ENCODE peak calls at places on chromosome 7, in ten cellular contexts. A is osteocyte; C is HFF-Myc; D is GM12865; L is psoas muscle; I is dorsolateral prefrontal cortex; W is CD4-positive, alpha-beta T cell; N is right lobe of liver; K is pancreas; S is A549. R is an unnamed sample.
A peak's percentile ranks its signal among the peaks of the same experiment; 100 is the strongest.

GRCh38 chr7:47763063-47763974 is 181.4 kb upstream of the TNS3 start:
- DNase-seq in A (no peak), C (peak; percentile 97), D (no peak), L (no peak), I (no peak), W (no peak), N (peak; percentile 68), K (no peak), S (peak; percentile 96), R (no peak)

GRCh38 chr7:155813791-155814568 is 1.7 kb upstream of the SHH start:
- DNase-seq in A (no peak), C (no peak), D (no peak), L (no peak), I (no peak), W (no peak), N (peak; percentile 54), K (peak; percentile 44), S (no peak), R (no peak)

GRCh38 chr7:158386866-158387820 is 200.5 kb downstream of the PTPRN2 start:
- DNase-seq in A (no peak), C (no peak), D (no peak), L (peak; percentile 40), I (no peak), W (no peak), N (no peak), K (peak; percentile 54), S (no peak), R (no peak)

GRCh38 chr7:49791089-49791741 is 17.8 kb downstream of the VWC2 start:
- DNase-seq in A (no peak), C (no peak), D (peak; percentile 71), L (no peak), I (peak; percentile 65), W (no peak), N (no peak), K (no peak), S (peak; percentile 6), R (peak; percentile 67)

GRCh38 chr7:117750612-117751563 is 122.4 kb downstream of the CTTNBP2 start:
- DNase-seq in A (no peak), C (no peak), D (peak; percentile 33), L (no peak), I (no peak), W (no peak), N (no peak), K (no peak), S (peak; percentile 19), R (peak; percentile 15)

GRCh38 chr7:2612445-2613112 is 19.2 kb upstream of the TTYH3 start:
- DNase-seq in A (no peak), C (no peak), D (no peak), L (no peak), I (no peak), W (no peak), N (peak; percentile 51), K (no peak), S (no peak), R (no peak)

GRCh38 chr7:43248961-43249807 is 136.7 kb downstream of the HECW1 start:
- DNase-seq in A (no peak), C (peak; percentile 47), D (no peak), L (peak; percentile 62), I (no peak), W (no peak), N (no peak), K (no peak), S (peak; percentile 86), R (no peak)

GRCh38 chr7:516216-516605 is 3.4 kb downstream of the PDGFA start:
- DNase-seq in A (no peak), C (no peak), D (no peak), L (no peak), I (no peak), W (no peak), N (no peak), K (no peak), S (no peak), R (no peak)

GRCh38 chr7:44757311-44757710 is 8.7 kb downstream of the ZMIZ2 start:
- DNase-seq in A (no peak), C (no peak), D (no peak), L (no peak), I (no peak), W (no peak), N (no peak), K (no peak), S (no peak), R (no peak)

GRCh38 chr7:129499915-129500463 is 2.3 kb upstream of the SMKR1 start:
- DNase-seq in A (peak; percentile 54), C (no peak), D (peak; percentile 79), L (no peak), I (no peak), W (no peak), N (no peak), K (no peak), S (no peak), R (peak; percentile 24)

GRCh38 chr7:106041140-106041717 is 70.9 kb downstream of the SYPL1 start:
- DNase-seq in A (no peak), C (no peak), D (peak; percentile 52), L (no peak), I (no peak), W (no peak), N (no peak), K (no peak), S (peak; percentile 85), R (peak; percentile 52)

DNA sequence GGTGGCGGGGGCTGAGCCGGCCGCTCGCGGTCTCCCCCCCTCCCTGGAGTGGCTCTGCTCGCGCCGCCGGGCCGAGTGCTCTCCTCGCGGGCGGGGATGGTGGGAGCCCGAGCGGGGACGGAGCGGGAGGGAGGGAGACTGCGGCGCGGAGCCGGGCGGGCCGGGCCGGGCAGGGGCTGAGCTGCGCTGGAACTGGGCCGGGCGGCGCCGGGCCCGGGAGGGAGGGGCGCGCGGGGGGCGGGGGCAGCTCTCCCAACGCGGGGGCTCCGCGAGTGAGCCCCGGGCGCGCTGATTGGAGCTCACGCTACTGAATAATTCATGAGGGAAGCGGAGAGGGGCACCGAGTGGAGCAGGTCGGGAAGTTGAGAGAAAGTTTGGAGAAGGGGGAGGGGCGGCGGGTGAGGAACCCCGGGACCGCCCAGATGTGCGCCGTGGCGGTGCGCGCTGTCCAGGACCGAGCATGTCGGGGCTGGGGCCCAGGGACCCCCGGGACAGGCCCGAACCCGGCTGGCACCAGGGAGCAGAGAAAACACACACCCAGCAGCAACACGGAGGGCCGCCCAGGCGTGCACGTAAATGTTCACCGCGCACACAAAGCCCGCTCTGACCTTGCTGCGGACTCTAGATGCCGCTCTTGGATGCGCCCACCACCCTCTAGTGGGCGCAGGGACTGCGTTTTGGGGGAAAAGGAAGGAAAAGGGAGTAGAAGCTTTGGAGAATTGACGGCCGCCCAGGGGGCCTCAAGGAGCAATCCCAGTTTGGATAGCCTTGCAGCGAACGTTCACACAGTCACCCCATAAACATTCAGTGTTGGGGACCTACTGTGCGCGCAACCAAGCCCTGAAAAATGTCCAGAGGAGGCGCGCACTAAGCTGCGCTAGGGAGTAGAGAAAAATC is at the start of gene EPHB4:
- DNase-seq in A (peak; percentile 93), C (peak; percentile 56), D (no peak), L (peak; percentile 72), I (no peak), W (no peak), N (peak; percentile 95), K (peak; percentile 85), S (peak; percentile 73), R (peak; percentile 41)
- TF ChIP-seq CTCF in A (peak; percentile 62), C (peak; percentile 66), D (no peak), L (no peak), I (peak; percentile 8), W (no peak), N (peak; percentile 22), K (no peak), S (peak; percentile 64), R (no peak)

GRCh38 chr7:142482899-142483658 is 225.2 kb upstream of the PRSS58 start:
- DNase-seq in A (no peak), C (peak; percentile 26), D (peak; percentile 58), L (peak; percentile 62), I (no peak), W (peak; percentile 39), N (no peak), K (no peak), S (peak; percentile 25), R (peak; percentile 33)

GRCh38 chr7:142477079-142477651 is 219.3 kb upstream of the PRSS58 start:
- DNase-seq in A (no peak), C (no peak), D (no peak), L (no peak), I (no peak), W (no peak), N (no peak), K (no peak), S (no peak), R (no peak)

GRCh38 chr7:142476077-142476476 is 218.2 kb upstream of the PRSS58 start:
- DNase-seq in A (no peak), C (no peak), D (no peak), L (no peak), I (no peak), W (no peak), N (no peak), K (no peak), S (no peak), R (no peak)

GRCh38 chr7:142481548-142481947 is 223.7 kb upstream of the PRSS58 start:
- DNase-seq in A (no peak), C (no peak), D (no peak), L (no peak), I (no peak), W (no peak), N (no peak), K (no peak), S (no peak), R (no peak)

GRCh38 chr7:142478479-142479220 is 220.8 kb upstream of the PRSS58 start:
- DNase-seq in A (no peak), C (peak; percentile 41), D (peak; percentile 50), L (no peak), I (no peak), W (peak; percentile 7), N (no peak), K (no peak), S (peak; percentile 12), R (peak; percentile 21)
- TF ChIP-seq CTCF in A (peak; percentile 69), C (peak; percentile 76), D (peak; percentile 69), L (peak; percentile 45), I (peak; percentile 68), W (peak; percentile 67), N (peak; percentile 57), K (peak; percentile 70), S (peak; percentile 47), R (peak; percentile 64)

DNA sequence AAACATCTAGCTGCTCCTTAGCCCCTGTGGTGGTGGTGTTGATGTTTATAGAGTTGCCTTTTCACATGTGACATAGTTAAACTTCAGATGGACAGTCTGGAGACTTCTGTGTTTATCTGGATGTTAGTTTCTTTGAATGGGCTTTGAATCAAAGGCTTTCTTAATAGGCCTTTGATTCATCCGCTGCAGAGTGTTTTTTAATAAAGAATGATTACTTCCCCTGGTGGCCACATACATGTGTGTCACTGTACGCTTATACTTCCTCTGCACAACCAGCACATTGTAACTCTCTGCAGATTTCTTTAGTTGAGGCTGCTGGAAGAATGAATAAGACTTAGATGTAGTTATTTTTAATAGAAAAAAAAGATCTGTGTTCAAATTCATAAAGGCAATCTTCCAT is 221.1 kb downstream of the DYNC1I1 start:
- DNase-seq in A (no peak), C (no peak), D (no peak), L (no peak), I (no peak), W (no peak), N (no peak), K (no peak), S (no peak), R (no peak)
- TF ChIP-seq CTCF in A (no peak), C (no peak), D (no peak), L (no peak), I (no peak), W (no peak), N (no peak), K (no peak), S (no peak), R (no peak)

GRCh38 chr7:142556745-142557144 is 192.5 kb upstream of the PRSS1 start:
- DNase-seq in A (no peak), C (peak; percentile 99), D (no peak), L (peak; percentile 81), I (no peak), W (no peak), N (peak; percentile 74), K (no peak), S (peak; percentile 79), R (no peak)
- TF ChIP-seq CTCF in A (peak; percentile 28), C (peak; percentile 23), D (no peak), L (peak; percentile 20), I (no peak), W (no peak), N (peak; percentile 12), K (no peak), S (no peak), R (no peak)